ENCODE peak calls at places on chromosomes 6 and 20, in five cellular contexts. B, P, F, W and D are unnamed samples.

GRCh38 chr6:121688974-121689373 is 253.5 kb downstream of the GJA1 start:
- DNase-seq in B (no peak), P (no peak), F (no peak), W (no peak), D (no peak)

GRCh38 chr6:1385129-1386042 is 4.0 kb upstream of the FOXF2 start:
- DNase-seq in B (no peak), P (no peak), F (peak; percentile 20), W (no peak), D (no peak)

GRCh38 chr6:148451690-148452089 is 109.1 kb downstream of the SASH1 start:
- DNase-seq in B (no peak), P (no peak), F (no peak), W (no peak), D (no peak)

GRCh38 chr6:129644567-129645015 is 65.4 kb downstream of the ARHGAP18 start:
- DNase-seq in B (no peak), P (no peak), F (no peak), W (peak; percentile 76), D (no peak)

GRCh38 chr6:63504777-63505384 is 67.4 kb upstream of the LOC128125822 start:
- DNase-seq in B (no peak), P (no peak), F (no peak), W (no peak), D (peak; percentile 7)

GRCh38 chr20:38723069-38723981 is 961 bp upstream of the SLC32A1 start:
- DNase-seq in B (peak; percentile 55), P (peak; percentile 46), F (no peak), W (no peak), D (no peak)

GRCh38 chr6:35365599-35366596 is 23.5 kb downstream of the PPARD start:
- DNase-seq in B (no peak), P (no peak), F (no peak), W (no peak), D (no peak)

GRCh38 chr6:37491161-37491829 is 8.4 kb downstream of the CCDC167 start:
- DNase-seq in B (peak; percentile 88), P (peak; percentile 20), F (no peak), W (no peak), D (no peak)

GRCh38 chr20:18712877-18713276 is 100.7 kb upstream of the SCP2D1 start:
- DNase-seq in B (peak; percentile 22), P (peak; percentile 71), F (peak; percentile 24), W (no peak), D (no peak)

GRCh38 chr20:25273541-25274358 is 25.9 kb downstream of the PYGB start:
- DNase-seq in B (no peak), P (no peak), F (no peak), W (no peak), D (no peak)

GRCh38 chr6:169141706-169142705 is 111.6 kb downstream of the THBS2 start:
- DNase-seq in B (no peak), P (no peak), F (no peak), W (peak; percentile 46), D (no peak)

GRCh38 chr20:62887147-62887859 is 25.7 kb upstream of the TCFL5 start:
- DNase-seq in B (peak; percentile 80), P (no peak), F (no peak), W (peak; percentile 96), D (no peak)

GRCh38 chr6:16688984-16689636 is 72.2 kb downstream of the ATXN1 start:
- DNase-seq in B (no peak), P (no peak), F (no peak), W (peak; percentile 93), D (no peak)

GRCh38 chr6:62371840-62372239 is 85.8 kb upstream of the KHDRBS2 start:
- DNase-seq in B (no peak), P (no peak), F (no peak), W (no peak), D (no peak)

GRCh38 chr20:49457444-49457843 is 25.0 kb downstream of the KCNB1 start:
- DNase-seq in B (no peak), P (no peak), F (no peak), W (no peak), D (no peak)

GRCh38 chr20:44728835-44729342 is 13.7 kb downstream of the CCN5 start:
- DNase-seq in B (peak; percentile 88), P (peak; percentile 71), F (no peak), W (peak; percentile 68), D (no peak)

GRCh38 chr6:72216222-72217106 is 330.1 kb downstream of the RIMS1 start:
- DNase-seq in B (peak; percentile 7), P (no peak), F (no peak), W (no peak), D (no peak)

GRCh38 chr6:137040393-137040792 is 4.4 kb downstream of the IL20RA start:
- DNase-seq in B (no peak), P (no peak), F (no peak), W (no peak), D (no peak)

DNA sequence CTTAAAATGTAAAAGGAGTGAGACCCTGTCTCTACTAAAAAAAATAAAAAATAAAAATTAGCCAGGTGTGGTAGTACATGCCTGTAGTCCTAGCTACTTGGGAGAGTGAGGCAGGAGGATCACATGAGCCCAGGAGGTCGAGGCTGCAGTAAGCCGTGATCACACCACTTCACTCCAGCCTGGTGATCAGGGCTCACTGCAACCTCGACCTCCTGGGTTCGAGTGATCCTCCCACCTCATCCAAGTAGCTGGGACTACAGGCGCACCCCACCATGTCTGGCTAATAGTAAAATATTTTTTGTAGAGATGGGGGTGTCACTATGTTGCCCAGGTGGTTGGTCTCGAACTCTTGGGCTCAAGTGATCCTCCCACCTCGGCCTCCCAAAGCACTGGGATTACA is 8.1 kb upstream of the FOXS1 start:
- DNase-seq in B (no peak), P (no peak), F (no peak), W (no peak), D (no peak)
- H3K27me3 ChIP-seq in B (peaks cover 11% of the 10 kb centered on the region), P (no peaks in the 10 kb centered on the region), F (peaks cover 60% of the 10 kb centered on the region), W (peaks cover 81% of the 10 kb centered on the region), D (peaks cover 91% of the 10 kb centered on the region)

GRCh38 chr6:111663232-111663631 is 57.6 kb upstream of the TRAF3IP2 start:
- DNase-seq in B (peak; percentile 33), P (peak; percentile 46), F (no peak), W (no peak), D (no peak)
- H3K9ac ChIP-seq in B (no peak overlapping the region), P (no peak overlapping the region), F (no peak overlapping the region), W (no peak overlapping the region), D (no peak overlapping the region)

GRCh38 chr20:434221-434620 is 26.1 kb downstream of the RBCK1 start:
- DNase-seq in B (no peak), P (peak; percentile 89), F (no peak), W (no peak), D (no peak)
- H3K4me2 ChIP-seq in B (no peak overlapping the region), P (peak overlapping the region; percentile 44), F (no peak overlapping the region), W (no peak overlapping the region), D (no peak overlapping the region)

GRCh38 chr6:116434056-116434725 is 27.0 kb upstream of the CALHM6 start:
- DNase-seq in B (no peak), P (no peak), F (no peak), W (no peak), D (no peak)

GRCh38 chr6:116439572-116439971 is 21.6 kb upstream of the CALHM6 start:
- DNase-seq in B (no peak), P (no peak), F (no peak), W (peak; percentile 52), D (no peak)

GRCh38 chr6:116433313-116433712 is 27.9 kb upstream of the CALHM6 start:
- DNase-seq in B (no peak), P (no peak), F (no peak), W (no peak), D (no peak)

GRCh38 chr6:116438590-116439448 is 22.4 kb upstream of the CALHM6 start:
- DNase-seq in B (no peak), P (no peak), F (no peak), W (no peak), D (no peak)

GRCh38 chr6:116436586-116436985 is 24.6 kb upstream of the CALHM6 start:
- DNase-seq in B (no peak), P (no peak), F (no peak), W (no peak), D (no peak)
- H3K27me3 ChIP-seq in B (no peaks in the 10 kb centered on the region), P (no peaks in the 10 kb centered on the region), F (no peaks in the 10 kb centered on the region), W (no peaks in the 10 kb centered on the region), D (no peaks in the 10 kb centered on the region)

DNA sequence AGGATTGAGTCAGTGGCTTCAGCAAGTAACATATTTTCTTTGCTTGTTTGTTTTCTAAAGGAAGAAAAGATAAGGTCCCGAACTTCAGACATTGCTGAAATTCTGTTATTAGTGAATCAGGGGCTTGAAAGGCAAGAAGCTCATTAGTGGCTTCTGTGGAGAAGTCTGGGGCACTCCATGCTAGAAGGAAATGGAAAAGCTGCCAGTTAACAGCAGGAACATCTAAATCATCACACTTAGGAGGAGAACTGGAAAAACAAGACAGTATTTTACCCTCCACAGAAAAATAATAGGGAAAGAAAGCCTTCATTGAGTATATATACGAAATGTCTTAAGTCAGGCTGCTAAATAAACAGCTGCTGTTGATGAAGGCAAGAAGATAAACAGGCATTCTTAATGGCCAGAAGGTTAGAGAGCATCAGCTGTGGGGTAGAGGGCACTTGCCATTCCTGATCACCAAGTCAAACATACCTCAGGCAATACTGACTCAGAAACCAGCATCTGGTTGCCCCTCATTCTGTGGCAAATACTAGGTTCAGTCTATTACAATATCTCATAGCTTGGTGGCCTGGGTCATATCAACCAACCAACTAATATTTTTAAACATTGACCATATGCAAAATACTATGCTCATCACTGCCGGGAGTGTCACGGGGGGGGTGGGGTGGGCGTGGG is 143.2 kb upstream of the TENT5A start:
- DNase-seq in B (no peak), P (no peak), F (no peak), W (peak; percentile 88), D (no peak)
- H3K9ac ChIP-seq in B (no peak overlapping the region), P (no peak overlapping the region), F (no peak overlapping the region), W (no peak overlapping the region), D (no peak overlapping the region)

GRCh38 chr6:113120577-113121285 is 736.4 kb upstream of the MARCKS start:
- DNase-seq in B (no peak), P (no peak), F (no peak), W (peak; percentile 93), D (no peak)
- H3K4me2 ChIP-seq in B (peak overlapping the region; percentile 25), P (no peak overlapping the region), F (no peak overlapping the region), W (peak overlapping the region; percentile 3), D (no peak overlapping the region)

DNA sequence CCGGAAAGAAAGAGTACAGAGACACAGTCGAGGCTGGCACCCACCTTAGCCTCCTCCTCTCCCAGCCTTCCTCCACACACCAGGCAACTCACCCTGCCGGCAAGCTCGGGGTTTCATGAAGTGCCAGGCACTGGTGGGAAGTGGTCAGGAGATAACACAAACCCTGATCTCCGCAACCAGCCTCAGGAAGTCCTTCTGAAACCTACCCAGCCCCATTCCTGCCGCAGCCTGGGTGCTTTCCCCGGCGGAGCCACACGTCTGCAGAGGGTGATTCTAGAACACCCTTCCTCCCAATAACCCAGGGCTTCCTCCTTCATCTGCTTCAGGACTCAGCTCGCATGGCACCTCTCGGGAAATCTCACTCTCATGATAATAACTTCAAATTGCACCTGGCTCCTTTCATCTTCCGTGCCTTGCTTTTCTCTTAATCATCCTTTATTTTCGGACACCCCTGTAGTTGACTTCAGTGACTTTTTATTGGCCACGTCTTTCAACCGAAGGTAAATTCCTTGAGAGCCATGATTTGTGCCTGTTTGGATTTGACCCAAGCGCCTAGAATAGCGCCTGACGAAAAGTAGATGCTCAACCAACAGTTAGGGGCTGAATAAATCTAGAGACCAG is 8.7 kb upstream of the HLA-E start:
- DNase-seq in B (no peak), P (no peak), F (no peak), W (no peak), D (peak; percentile 61)
- H3K27me3 ChIP-seq in B (peaks cover 40% of the 10 kb centered on the region), P (peaks cover 17% of the 10 kb centered on the region), F (peaks cover 38% of the 10 kb centered on the region), W (peaks cover 31% of the 10 kb centered on the region), D (peaks cover 62% of the 10 kb centered on the region)